ENCODE peak calls at places on chromosomes 16 and 17, in five cellular contexts. U is IMR-90, E is colonic mucosa, J is MM.1S, V is endothelial cell of umbilical vein. B is an unnamed sample. For H3K4me1, the result is how much of the 10 kb centered on the place peaks cover.

GRCh38 chr16:29848420-29849297 is 14.4 kb downstream of the CDIPT start:
- DNase-seq in U (peak), E (peak), J (peak), V (peak), B (peak)

GRCh38 chr16:68286153-68287074 is 22.1 kb downstream of the SLC7A6 start:
- DNase-seq in U (no peak), E (no peak), J (peak), V (peak), B (no peak)

GRCh38 chr17:2786176-2786881 is 9.9 kb upstream of the RAP1GAP2 start:
- DNase-seq in U (peak), E (peak), J (peak), V (peak), B (peak)

GRCh38 chr17:50129303-50129945 is 536 bp downstream of the SAMD14 start:
- DNase-seq in U (peak), E (no peak), J (no peak), V (no peak), B (peak)

GRCh38 chr17:4573682-4574081 is 10.6 kb upstream of the SMTNL2 start:
- DNase-seq in U (no peak), E (no peak), J (peak), V (no peak), B (no peak)

GRCh38 chr16:4677390-4677789 is 16.0 kb upstream of the NUDT16L1 start:
- DNase-seq in U (no peak), E (no peak), J (no peak), V (no peak), B (no peak)

GRCh38 chr17:60863892-60864673 is 186.4 kb downstream of the BCAS3 start:
- DNase-seq in U (peak), E (no peak), J (peak), V (no peak), B (no peak)

GRCh38 chr17:45722161-45722560 is 62.0 kb upstream of the CRHR1 start:
- DNase-seq in U (peak), E (no peak), J (no peak), V (no peak), B (peak)

GRCh38 chr16:30023586-30023985 is 588 bp downstream of the C16orf92 start:
- DNase-seq in U (no peak), E (no peak), J (no peak), V (no peak), B (no peak)

GRCh38 chr17:2337152-2337810 is at the start of gene SGSM2:
- DNase-seq in U (peak), E (peak), J (peak), V (peak), B (peak)

GRCh38 chr17:2903193-2903974 is 107.1 kb downstream of the RAP1GAP2 start:
- DNase-seq in U (no peak), E (no peak), J (no peak), V (no peak), B (peak)

GRCh38 chr17:47705536-47706481 is 11.8 kb downstream of the TBKBP1 start:
- DNase-seq in U (no peak), E (no peak), J (no peak), V (no peak), B (no peak)

GRCh38 chr17:12765544-12765943 is 23.8 kb upstream of the ARHGAP44 start:
- DNase-seq in U (peak), E (no peak), J (no peak), V (no peak), B (no peak)

GRCh38 chr16:4615389-4616046 is 830 bp upstream of the UBALD1 start:
- DNase-seq in U (no peak), E (peak), J (no peak), V (no peak), B (no peak)

GRCh38 chr17:48577330-48577945 is 712 bp downstream of the HOXB4 start:
- DNase-seq in U (peak), E (peak), J (no peak), V (peak), B (no peak)

GRCh38 chr16:78485899-78486221 is 386.4 kb downstream of the WWOX start:
- DNase-seq in U (no peak), E (no peak), J (no peak), V (no peak), B (no peak)

GRCh38 chr16:78489072-78489471 is 389.6 kb downstream of the WWOX start:
- DNase-seq in U (no peak), E (no peak), J (no peak), V (no peak), B (no peak)

GRCh38 chr16:78485188-78485898 is 385.9 kb downstream of the WWOX start:
- DNase-seq in U (no peak), E (no peak), J (no peak), V (no peak), B (no peak)

GRCh38 chr16:78488461-78488860 is 389.0 kb downstream of the WWOX start:
- DNase-seq in U (no peak), E (no peak), J (no peak), V (no peak), B (no peak)

GRCh38 chr16:78487471-78487870 is 388.0 kb downstream of the WWOX start:
- DNase-seq in U (no peak), E (no peak), J (no peak), V (no peak), B (no peak)
- H3K4me1 ChIP-seq in U (under half), E (under half), J (under half), V (under half), B (under half)

GRCh38 chr17:58960068-58960467 is 146.6 kb downstream of the TRIM37 start:
- DNase-seq in U (peak), E (peak), J (peak), V (peak), B (no peak)
- TF ChIP-seq CTCF in U (peak), E (no peak), J (peak), V (no peak), B (peak)

DNA sequence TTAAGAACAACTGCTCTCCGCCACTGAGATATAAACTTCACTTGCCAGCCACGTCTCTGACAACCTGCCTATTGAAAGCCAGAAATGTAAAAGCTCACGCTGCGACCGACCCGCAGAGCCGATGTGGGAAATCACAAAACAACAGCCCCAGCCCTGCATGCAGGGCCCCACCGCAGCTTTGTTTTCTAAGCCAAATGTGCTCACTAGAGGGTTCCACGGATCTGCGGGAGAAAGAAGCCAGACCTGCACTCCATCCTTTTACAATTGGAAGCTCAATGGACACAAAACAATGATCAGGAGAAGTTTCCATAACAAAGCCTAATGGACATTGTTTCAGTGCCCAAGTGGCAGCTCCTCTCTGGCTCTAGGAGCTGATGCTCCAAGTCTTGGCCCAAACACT is 33.1 kb downstream of the WIPI1 start:
- DNase-seq in U (no peak), E (no peak), J (no peak), V (no peak), B (no peak)
- H3K9ac ChIP-seq in U (no peak), E (no peak), J (no peak), V (no peak), B (no peak)

GRCh38 chr16:89562939-89563338 is 2.5 kb downstream of the RPL13 start:
- DNase-seq in U (no peak), E (no peak), J (no peak), V (no peak), B (no peak)

GRCh38 chr16:89563639-89564392 is 3.3 kb downstream of the RPL13 start:
- DNase-seq in U (no peak), E (no peak), J (no peak), V (no peak), B (no peak)

GRCh38 chr16:89565506-89566372 is 5.3 kb downstream of the RPL13 start:
- DNase-seq in U (peak), E (peak), J (peak), V (peak), B (peak)

GRCh38 chr16:89564476-89565255 is 4.2 kb downstream of the RPL13 start:
- DNase-seq in U (no peak), E (peak), J (no peak), V (no peak), B (peak)

GRCh38 chr16:89565256-89565505 is 4.7 kb downstream of the RPL13 start:
- DNase-seq in U (no peak), E (peak), J (peak), V (no peak), B (peak)
- H3K4me1 ChIP-seq in U (under half), E (under half), J (under half), V (under half), B (under half)

GRCh38 chr17:32672701-32673100 is 185.9 kb downstream of the CDK5R1 start:
- DNase-seq in U (no peak), E (no peak), J (no peak), V (peak), B (no peak)

GRCh38 chr17:32673964-32674363 is 187.2 kb downstream of the CDK5R1 start:
- DNase-seq in U (no peak), E (no peak), J (no peak), V (no peak), B (no peak)

DNA sequence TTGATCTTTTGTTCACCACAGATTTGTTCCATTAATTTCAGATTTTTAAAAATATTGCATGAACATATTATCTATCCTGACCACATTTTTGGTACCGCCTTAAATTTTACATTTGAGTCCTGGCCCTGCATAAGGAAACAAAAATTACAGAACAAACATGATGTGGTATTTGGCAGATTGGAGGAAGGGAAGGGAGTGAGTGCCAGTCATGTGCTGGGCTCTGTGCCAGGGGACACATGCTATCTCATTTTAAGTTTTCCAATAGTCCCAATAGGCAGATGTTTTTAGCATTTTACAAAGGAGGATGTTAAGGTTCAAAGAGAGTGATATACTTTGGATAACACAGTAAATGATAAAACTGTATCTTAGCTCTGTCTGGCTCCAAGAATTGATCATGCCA is 185.1 kb downstream of the CDK5R1 start:
- DNase-seq in U (no peak), E (peak), J (no peak), V (peak), B (no peak)
- TF ChIP-seq CTCF in U (no peak), E (no peak), J (no peak), V (no peak), B (no peak)

GRCh38 chr17:82092094-82092586 is 5.9 kb downstream of the FASN start:
- DNase-seq in U (no peak), E (no peak), J (no peak), V (no peak), B (no peak)

GRCh38 chr17:82089723-82090548 is 8.1 kb downstream of the FASN start:
- DNase-seq in U (no peak), E (no peak), J (no peak), V (no peak), B (no peak)

GRCh38 chr17:82088838-82089722 is 9.0 kb downstream of the FASN start:
- DNase-seq in U (no peak), E (no peak), J (no peak), V (no peak), B (no peak)

GRCh38 chr17:82091264-82092066 is 6.6 kb downstream of the FASN start:
- DNase-seq in U (no peak), E (no peak), J (no peak), V (no peak), B (no peak)

GRCh38 chr17:82090549-82091263 is 7.3 kb downstream of the FASN start:
- DNase-seq in U (no peak), E (no peak), J (no peak), V (no peak), B (no peak)
- H3K9ac ChIP-seq in U (no peak), E (no peak), J (no peak), V (no peak), B (no peak)

DNA sequence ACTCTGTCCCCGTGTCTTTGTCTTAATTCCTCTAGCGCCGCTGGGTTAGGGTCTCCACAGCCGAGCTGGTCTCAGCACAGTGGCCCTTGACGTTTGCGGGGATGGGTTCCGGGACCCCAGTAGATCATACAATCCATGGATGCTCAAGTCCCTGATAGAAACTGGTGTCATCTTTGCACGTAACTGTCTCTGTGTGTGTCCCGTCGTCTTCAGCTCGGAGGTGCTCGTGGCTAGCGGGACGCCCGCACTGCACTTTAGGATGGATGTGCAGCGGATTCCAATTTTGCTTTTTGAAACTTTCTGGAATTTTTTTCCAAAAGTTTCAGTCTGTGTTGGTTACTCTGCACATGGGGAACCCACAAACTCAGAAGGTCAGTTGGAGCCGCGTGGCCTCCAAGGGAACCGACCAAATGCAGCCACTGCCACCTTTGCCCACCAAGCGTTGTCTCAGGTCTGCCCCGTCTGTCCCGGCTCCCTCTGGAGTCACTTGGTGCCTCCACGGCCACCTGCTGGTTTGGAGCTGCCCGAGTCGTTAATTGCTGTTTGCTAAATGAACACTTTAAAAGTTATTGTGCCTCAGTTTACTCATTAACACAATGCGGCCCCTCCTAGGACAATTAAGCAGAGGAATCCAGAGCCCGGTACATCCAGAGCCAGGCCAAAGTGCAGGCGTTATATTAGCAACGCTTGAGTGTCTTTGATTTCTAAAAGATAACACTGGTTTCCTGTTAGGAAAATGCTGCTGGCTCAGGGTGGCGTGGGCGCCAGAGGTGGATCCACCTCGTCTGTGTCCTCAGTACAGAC is 5.3 kb upstream of the DPEP1 start:
- DNase-seq in U (no peak), E (no peak), J (no peak), V (no peak), B (no peak)
- H3K4me1 ChIP-seq in U (under half), E (under half), J (under half), V (under half), B (under half)